ENCODE peak calls at places on chromosomes 1 and 21, in seven cellular contexts. S is glutamatergic neuron, Q is H9, M is HFF-Myc, U is foreskin fibroblast, G is A549, N is colonic mucosa. J is an unnamed sample.
A peak's percentile ranks its signal among the peaks of the same experiment; 100 is the strongest.

GRCh38 chr21:41769521-41769920 is 2.7 kb upstream of the RIPK4 start:
- DNase-seq in M (no peak), S (no peak), G (no peak), Q (no peak), N (no peak), U (no peak), J (no peak)

GRCh38 chr1:167762061-167762746 is 40.4 kb downstream of the MPZL1 start:
- DNase-seq in M (no peak), G (no peak), U (no peak), S (no peak), Q (no peak), N (no peak), J (no peak)

GRCh38 chr1:6596886-6597776 is 5.5 kb downstream of the KLHL21 start:
- DNase-seq in S (no peak), Q (no peak), U (no peak), N (no peak), M (no peak), G (no peak), J (no peak)

GRCh38 chr1:51303751-51304196 is 26.6 kb downstream of the TTC39A start:
- DNase-seq in N (no peak), U (no peak), M (no peak), Q (no peak), S (no peak), G (no peak), J (no peak)

GRCh38 chr1:230857822-230858221 is 10.5 kb downstream of the C1orf198 start:
- DNase-seq in S (no peak), M (no peak), Q (no peak), U (peak; percentile 61), G (no peak), N (no peak), J (no peak)

GRCh38 chr1:179095924-179096323 is 14.1 kb downstream of the TOR3A start:
- DNase-seq in M (no peak), Q (no peak), N (no peak), U (no peak), G (no peak), S (no peak), J (no peak)

GRCh38 chr1:52002038-52002917 is 11.8 kb upstream of the RAB3B start:
- DNase-seq in G (peak; percentile 87), M (peak; percentile 93), N (peak; percentile 82), Q (peak; percentile 72), U (peak; percentile 86), S (no peak), J (peak; percentile 84)

GRCh38 chr1:80427886-80428285 is 1372.8 kb upstream of the ADGRL2 start:
- DNase-seq in M (no peak), N (no peak), S (no peak), Q (no peak), G (no peak), U (peak; percentile 4), J (no peak)

GRCh38 chr1:46819335-46819734 is 20.5 kb downstream of the CYP4B1 start:
- DNase-seq in M (no peak), G (no peak), N (no peak), U (no peak), S (no peak), Q (no peak), J (no peak)

GRCh38 chr1:172386046-172386445 is 34.4 kb upstream of the C1orf105 start:
- DNase-seq in Q (no peak), N (no peak), G (no peak), U (no peak), S (no peak), M (no peak), J (no peak)

GRCh38 chr1:145757420-145757819 is 38.1 kb downstream of the CD160 start:
- DNase-seq in N (no peak), M (no peak), Q (no peak), G (no peak), U (no peak), S (no peak), J (no peak)

GRCh38 chr1:40153073-40153770 is 8.0 kb upstream of the RLF start:
- DNase-seq in Q (no peak), M (peak; percentile 25), S (no peak), G (peak; percentile 61), U (peak; percentile 45), N (peak; percentile 31), J (peak; percentile 35)

DNA sequence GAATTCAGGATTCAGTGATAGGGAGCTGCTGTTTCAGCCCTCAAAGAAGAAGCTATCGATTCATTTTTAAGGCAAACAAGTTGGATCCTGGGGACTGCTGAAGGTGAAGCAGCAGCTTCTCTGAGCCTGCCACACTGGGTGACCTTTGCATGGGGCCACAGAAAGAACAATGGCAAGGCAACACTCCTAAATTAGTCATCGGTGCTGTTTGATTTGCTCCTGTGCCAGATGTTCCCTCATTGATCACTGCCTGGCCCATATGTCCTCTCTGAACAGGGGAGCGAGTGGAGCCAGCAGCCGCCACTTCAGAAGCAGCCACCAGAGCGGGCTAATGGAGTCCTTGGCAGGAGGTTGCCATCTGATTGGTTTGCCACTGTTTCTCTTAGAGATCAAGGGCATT is 391.5 kb downstream of the NTNG1 start:
- DNase-seq in Q (peak; percentile 30), S (peak; percentile 44), G (no peak), N (no peak), U (no peak), M (no peak), J (no peak)
- TF ChIP-seq CTCF in Q (no peak), S (no peak), G (no peak), N (no peak), U (no peak), M (no peak), J (no peak)

DNA sequence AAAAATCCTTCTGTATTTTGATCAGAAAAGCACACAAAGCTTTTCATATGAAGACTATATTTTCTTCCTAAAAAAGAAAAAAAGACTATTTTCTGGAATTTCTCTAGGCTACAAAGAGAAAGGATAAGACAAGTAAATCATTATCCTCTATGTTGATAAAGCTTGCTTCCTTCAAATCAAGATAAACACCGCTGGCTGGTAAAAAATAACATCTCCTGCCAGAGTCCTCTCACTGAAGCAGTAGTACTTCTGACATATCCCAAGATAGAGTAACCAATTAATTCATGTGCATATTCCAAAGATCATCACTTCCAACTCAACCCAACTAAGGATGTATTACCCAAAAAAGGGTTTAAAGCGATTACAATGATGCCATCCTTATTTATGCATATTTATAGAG is 34.3 kb downstream of the DENND1B start:
- DNase-seq in M (no peak), U (no peak), S (no peak), Q (no peak), G (no peak), N (no peak), J (no peak)
- TF ChIP-seq CTCF in M (no peak), U (no peak), S (no peak), Q (no peak), G (no peak), N (no peak), J (no peak)

DNA sequence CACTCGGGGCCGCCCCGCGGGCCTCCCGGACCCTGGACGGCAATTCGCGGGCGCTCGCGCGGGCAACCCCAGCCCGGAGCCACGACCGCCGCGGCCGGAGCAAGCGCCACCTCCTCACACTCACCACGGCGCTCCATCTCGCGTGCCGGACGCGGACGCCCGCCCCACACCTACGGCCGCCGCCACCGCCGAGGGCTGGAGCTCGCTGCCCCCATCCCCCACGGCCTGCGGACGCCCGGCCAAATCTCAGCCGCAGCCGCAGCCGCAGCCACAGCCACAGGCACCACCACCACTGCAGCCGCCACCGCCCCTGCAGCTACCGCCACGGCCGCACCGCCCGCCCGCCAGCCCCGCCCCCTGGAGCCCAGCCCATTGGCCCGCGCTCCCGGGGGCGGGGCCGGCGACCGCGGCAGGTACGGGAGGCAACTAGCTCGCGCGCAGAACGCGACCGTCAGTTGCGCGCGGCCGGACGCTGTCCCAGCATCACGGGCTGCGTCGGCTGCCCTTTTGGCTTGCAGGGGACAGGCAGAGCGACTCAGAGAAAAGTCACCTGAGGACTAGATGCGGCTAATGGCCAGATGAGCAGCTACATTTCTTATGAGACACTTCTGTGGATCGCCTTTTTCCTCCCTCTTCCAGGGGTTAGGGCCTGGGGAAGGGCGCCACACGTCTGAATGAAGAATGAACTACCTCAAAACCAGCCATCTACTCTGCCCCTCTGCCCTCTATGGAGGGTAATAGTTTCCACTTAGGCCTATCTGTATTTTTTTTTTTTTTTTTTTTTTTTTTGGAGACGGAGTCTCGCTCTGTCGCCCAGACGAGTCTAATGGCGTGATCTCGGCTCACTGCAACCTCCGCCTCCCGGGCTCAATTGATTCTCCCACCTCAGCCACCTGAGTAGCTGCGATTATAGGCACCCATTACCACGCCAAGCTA is at the start of gene ARHGAP29:
- DNase-seq in U (peak; percentile 78), Q (peak; percentile 90), M (no peak), G (peak; percentile 79), N (peak; percentile 85), S (peak; percentile 92), J (peak; percentile 22)
- TF ChIP-seq CTCF in U (no peak), Q (peak; percentile 33), M (no peak), G (no peak), N (no peak), S (no peak), J (no peak)

GRCh38 chr1:245370905-245371581 is 216.3 kb downstream of the KIF26B start:
- DNase-seq in N (no peak), Q (no peak), M (no peak), G (no peak), S (peak; percentile 35), U (no peak), J (no peak)
- TF ChIP-seq CTCF in N (no peak), Q (no peak), M (no peak), G (no peak), S (no peak), U (no peak), J (no peak)

GRCh38 chr1:45334308-45335245 is 5.4 kb upstream of the TOE1 start:
- DNase-seq in U (no peak), M (no peak), S (no peak), G (no peak), Q (peak; percentile 56), N (no peak), J (no peak)
- TF ChIP-seq CTCF in U (no peak), M (no peak), S (no peak), G (no peak), Q (peak; percentile 43), N (no peak), J (no peak)

GRCh38 chr1:223077434-223077833 is 65.6 kb downstream of the TLR5 start:
- DNase-seq in Q (peak; percentile 64), G (no peak), U (no peak), S (no peak), M (no peak), N (no peak), J (no peak)
- TF ChIP-seq CTCF in Q (peak; percentile 42), G (no peak), U (no peak), S (no peak), M (no peak), N (no peak), J (no peak)

GRCh38 chr1:20090641-20091040 is 20.6 kb downstream of the PLA2G5 start:
- DNase-seq in U (no peak), M (no peak), G (no peak), Q (no peak), S (no peak), N (no peak), J (no peak)
- TF ChIP-seq CTCF in U (no peak), M (no peak), G (no peak), Q (no peak), S (no peak), N (no peak), J (no peak)

GRCh38 chr1:232611834-232612233 is 18.1 kb downstream of the SIPA1L2 start:
- DNase-seq in N (no peak), U (no peak), S (no peak), M (no peak), Q (peak; percentile 73), G (peak; percentile 27), J (no peak)
- TF ChIP-seq CTCF in N (no peak), U (no peak), S (no peak), M (no peak), Q (peak; percentile 64), G (peak; percentile 7), J (no peak)